ENCODE peak calls at places on chromosomes 7 and 10, in five cellular contexts. P is PC-3, O is hepatocyte, A is HCT116, Z is GM23248. U is an unnamed sample.

GRCh38 chr10:55628260-55628701 is 732.8 kb downstream of the ZWINT start:
- DNase-seq in P (no peak), O (peak; percentile 34), A (no peak), Z (no peak), U (no peak)

GRCh38 chr7:18607025-18607424 is 111.5 kb downstream of the HDAC9 start:
- DNase-seq in P (peak; percentile 58), O (no peak), A (no peak), Z (peak; percentile 4), U (no peak)

GRCh38 chr10:125850766-125851731 is 27.7 kb downstream of the BCCIP start:
- DNase-seq in P (no peak), O (no peak), A (no peak), Z (no peak), U (no peak)

GRCh38 chr7:82345886-82346285 is 97.7 kb downstream of the CACNA2D1 start:
- DNase-seq in P (no peak), O (no peak), A (no peak), Z (peak; percentile 9), U (no peak)

GRCh38 chr10:86149264-86149663 is 217.3 kb downstream of the GRID1 start:
- DNase-seq in P (no peak), O (no peak), A (no peak), Z (no peak), U (no peak)

GRCh38 chr10:116774728-116775151 is 32.4 kb upstream of the HSPA12A start:
- DNase-seq in P (peak; percentile 86), O (no peak), A (no peak), Z (no peak), U (no peak)

GRCh38 chr10:86642021-86642420 is 12.3 kb upstream of the OPN4 start:
- DNase-seq in P (no peak), O (no peak), A (no peak), Z (no peak), U (no peak)

GRCh38 chr10:30811665-30812017 is 182.1 kb upstream of the LYZL2 start:
- DNase-seq in P (no peak), O (no peak), A (no peak), Z (no peak), U (no peak)

GRCh38 chr10:34405611-34406462 is 409.3 kb downstream of the PARD3 start:
- DNase-seq in P (peak; percentile 98), O (no peak), A (no peak), Z (peak; percentile 31), U (no peak)

GRCh38 chr10:99661370-99661749 is 2.1 kb downstream of the ENTPD7 start:
- DNase-seq in P (peak; percentile 89), O (peak; percentile 26), A (no peak), Z (peak; percentile 97), U (no peak)

GRCh38 chr7:123352226-123352550 is 152.4 kb upstream of the SLC13A1 start:
- DNase-seq in P (no peak), O (no peak), A (no peak), Z (no peak), U (no peak)

GRCh38 chr7:5396999-5397656 is 26.5 kb downstream of the TNRC18 start:
- DNase-seq in P (peak; percentile 72), O (peak; percentile 63), A (peak; percentile 86), Z (peak; percentile 99), U (peak; percentile 96)

GRCh38 chr10:57465155-57465554 is 802.5 kb downstream of the IPMK start:
- DNase-seq in P (no peak), O (no peak), A (no peak), Z (no peak), U (no peak)

GRCh38 chr7:84108119-84108518 is 86.5 kb downstream of the SEMA3A start:
- DNase-seq in P (no peak), O (no peak), A (no peak), Z (no peak), U (no peak)

GRCh38 chr7:84107259-84107658 is 87.3 kb downstream of the SEMA3A start:
- DNase-seq in P (no peak), O (no peak), A (no peak), Z (no peak), U (no peak)

GRCh38 chr7:84104841-84105240 is 89.7 kb downstream of the SEMA3A start:
- DNase-seq in P (no peak), O (no peak), A (no peak), Z (no peak), U (no peak)

GRCh38 chr7:84106291-84106690 is 88.3 kb downstream of the SEMA3A start:
- DNase-seq in P (peak; percentile 38), O (no peak), A (no peak), Z (no peak), U (no peak)

GRCh38 chr7:84105582-84105981 is 89.0 kb downstream of the SEMA3A start:
- DNase-seq in P (no peak), O (no peak), A (no peak), Z (peak; percentile 51), U (no peak)
- TF ChIP-seq EZH2phosphoT487 in P (no peak), O (no peak), A (no peak), Z (no peak), U (no peak)

GRCh38 chr7:32890010-32890552 is 1.5 kb downstream of the KBTBD2 start:
- DNase-seq in P (peak; percentile 17), O (peak; percentile 55), A (no peak), Z (peak; percentile 61), U (peak; percentile 19)
- TF ChIP-seq EZH2phosphoT487 in P (no peak), O (no peak), A (no peak), Z (no peak), U (no peak)

GRCh38 chr7:107937514-107937913 is 46.5 kb downstream of the DLD start:
- DNase-seq in P (no peak), O (peak; percentile 33), A (no peak), Z (no peak), U (no peak)
- TF ChIP-seq EZH2phosphoT487 in P (no peak), O (no peak), A (no peak), Z (no peak), U (no peak)

GRCh38 chr10:108653466-108653865 is 1269.8 kb downstream of the XPNPEP1 start:
- DNase-seq in P (no peak), O (no peak), A (no peak), Z (peak; percentile 44), U (no peak)
- TF ChIP-seq EZH2phosphoT487 in P (no peak), O (no peak), A (no peak), Z (no peak), U (no peak)

DNA sequence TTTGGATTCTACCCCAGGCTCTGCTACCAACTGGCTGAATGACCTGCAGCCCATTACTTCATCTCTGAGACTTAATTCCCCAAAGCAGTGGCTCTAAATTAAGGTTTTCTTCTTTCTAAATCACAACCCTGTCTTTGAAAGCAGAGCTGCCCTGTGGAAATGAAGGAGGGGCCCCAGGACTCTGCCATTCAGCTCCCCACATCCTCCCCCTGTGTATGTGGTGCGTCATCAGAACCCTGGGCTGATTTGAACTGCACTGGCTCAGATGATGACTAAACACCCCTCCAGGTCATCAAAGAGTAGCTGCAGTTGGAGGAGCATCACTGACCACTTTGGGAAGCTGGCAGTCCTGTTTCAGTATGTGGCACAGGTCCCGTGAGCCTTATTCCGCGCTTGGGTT is 46.6 kb downstream of the BPGM start:
- DNase-seq in P (peak; percentile 66), O (peak; percentile 32), A (no peak), Z (peak; percentile 98), U (no peak)
- TF ChIP-seq EZH2phosphoT487 in P (no peak), O (no peak), A (no peak), Z (no peak), U (no peak)